ENCODE peak calls at places on chromosomes 4 and X, in four cellular contexts. One of them, this sample, is unnamed.
A peak's percentile ranks its signal among the peaks of the same experiment; 100 is the strongest.

GRCh38 chrX:68938244-68939004 is 109.6 kb downstream of the EFNB1 start:
- DNase-seq in mesenchymal stem cell: peak; percentile 21
- DNase-seq in H1: no peak
- DNase-seq in neuronal stem cell: no peak
- DNase-seq in this sample: no peak

GRCh38 chrX:109830704-109831206 is 97.7 kb upstream of the ACSL4 start:
- DNase-seq in mesenchymal stem cell: peak; percentile 81
- DNase-seq in H1: no peak
- DNase-seq in neuronal stem cell: no peak
- DNase-seq in this sample: no peak

GRCh38 chr4:11487876-11488545 is 59.3 kb upstream of the HS3ST1 start:
- DNase-seq in mesenchymal stem cell: peak; percentile 54
- DNase-seq in H1: no peak
- DNase-seq in neuronal stem cell: no peak
- DNase-seq in this sample: no peak

GRCh38 chr4:23736466-23736865 is 153.4 kb downstream of the PPARGC1A start:
- DNase-seq in mesenchymal stem cell: no peak
- DNase-seq in H1: no peak
- DNase-seq in neuronal stem cell: no peak
- DNase-seq in this sample: no peak

GRCh38 chr4:112284662-112285411 is 867 bp downstream of the TIFA start:
- DNase-seq in mesenchymal stem cell: peak; percentile 46
- DNase-seq in H1: no peak
- DNase-seq in neuronal stem cell: no peak
- DNase-seq in this sample: peak; percentile 49

GRCh38 chr4:43360296-43360695 is 467.8 kb downstream of the GRXCR1 start:
- DNase-seq in mesenchymal stem cell: no peak
- DNase-seq in H1: no peak
- DNase-seq in neuronal stem cell: no peak
- DNase-seq in this sample: no peak

GRCh38 chr4:128477540-128477939 is 189.9 kb upstream of the PGRMC2 start:
- DNase-seq in mesenchymal stem cell: no peak
- DNase-seq in H1: no peak
- DNase-seq in neuronal stem cell: no peak
- DNase-seq in this sample: no peak

GRCh38 chr4:123477804-123478209 is 81.2 kb downstream of the SPRY1 start:
- DNase-seq in mesenchymal stem cell: peak; percentile 93
- DNase-seq in H1: no peak
- DNase-seq in neuronal stem cell: no peak
- DNase-seq in this sample: no peak

GRCh38 chr4:69823481-69824186 is 36.3 kb downstream of the SULT1E1 start:
- DNase-seq in mesenchymal stem cell: peak; percentile 24
- DNase-seq in H1: no peak
- DNase-seq in neuronal stem cell: no peak
- DNase-seq in this sample: no peak

GRCh38 chr4:173274744-173275143 is 59.4 kb downstream of the HMGB2 start:
- DNase-seq in mesenchymal stem cell: no peak
- DNase-seq in H1: no peak
- DNase-seq in neuronal stem cell: no peak
- DNase-seq in this sample: no peak

GRCh38 chr4:175238827-175239517 is 320.8 kb downstream of the ADAM29 start:
- DNase-seq in mesenchymal stem cell: no peak
- DNase-seq in H1: no peak
- DNase-seq in neuronal stem cell: no peak
- DNase-seq in this sample: no peak

GRCh38 chr4:154332681-154333421 is 158.7 kb downstream of the DCHS2 start:
- DNase-seq in mesenchymal stem cell: peak; percentile 35
- DNase-seq in H1: peak; percentile 57
- DNase-seq in neuronal stem cell: no peak
- DNase-seq in this sample: peak; percentile 5

GRCh38 chr4:81913427-81913878 is 441.7 kb upstream of the RASGEF1B start:
- DNase-seq in mesenchymal stem cell: peak; percentile 10
- DNase-seq in H1: peak; percentile 54
- DNase-seq in neuronal stem cell: peak; percentile 71
- DNase-seq in this sample: peak; percentile 82

GRCh38 chrX:153225438-153226098 is 46.5 kb downstream of the MAGEA1 start:
- DNase-seq in mesenchymal stem cell: no peak
- DNase-seq in H1: no peak
- DNase-seq in neuronal stem cell: no peak
- DNase-seq in this sample: no peak

GRCh38 chr4:174222266-174222872 is 61.1 kb downstream of the FBXO8 start:
- DNase-seq in mesenchymal stem cell: peak; percentile 43
- DNase-seq in H1: no peak
- DNase-seq in neuronal stem cell: peak; percentile 3
- DNase-seq in this sample: peak; percentile 54

GRCh38 chr4:93748943-93749342 is 79.6 kb upstream of the ATOH1 start:
- DNase-seq in mesenchymal stem cell: no peak
- DNase-seq in H1: no peak
- DNase-seq in neuronal stem cell: no peak
- DNase-seq in this sample: no peak

GRCh38 chr4:87087015-87087920 is 133.2 kb downstream of the KLHL8 start:
- DNase-seq in mesenchymal stem cell: peak; percentile 84
- DNase-seq in H1: no peak
- DNase-seq in neuronal stem cell: no peak
- DNase-seq in this sample: peak; percentile 27
- H3K36me3 ChIP-seq in mesenchymal stem cell: peaks cover 5% of the 10 kb centered on the region
- H3K36me3 ChIP-seq in H1: peaks cover 27% of the 10 kb centered on the region
- H3K36me3 ChIP-seq in neuronal stem cell: peaks cover 28% of the 10 kb centered on the region
- H3K36me3 ChIP-seq in this sample: peaks cover 3% of the 10 kb centered on the region

GRCh38 chrX:2928583-2929434 is at the start of gene ARSD:
- DNase-seq in mesenchymal stem cell: peak; percentile 89
- DNase-seq in H1: peak; percentile 73
- DNase-seq in neuronal stem cell: peak; percentile 71
- DNase-seq in this sample: peak; percentile 88
- H2BK12ac ChIP-seq in mesenchymal stem cell: no peak within 1 kb of the TSS
- H2BK12ac ChIP-seq in H1: no peak within 1 kb of the TSS
- H2BK12ac ChIP-seq in neuronal stem cell: no peak within 1 kb of the TSS
- H2BK12ac ChIP-seq in this sample: peak within 1 kb of the TSS; percentile 22

DNA sequence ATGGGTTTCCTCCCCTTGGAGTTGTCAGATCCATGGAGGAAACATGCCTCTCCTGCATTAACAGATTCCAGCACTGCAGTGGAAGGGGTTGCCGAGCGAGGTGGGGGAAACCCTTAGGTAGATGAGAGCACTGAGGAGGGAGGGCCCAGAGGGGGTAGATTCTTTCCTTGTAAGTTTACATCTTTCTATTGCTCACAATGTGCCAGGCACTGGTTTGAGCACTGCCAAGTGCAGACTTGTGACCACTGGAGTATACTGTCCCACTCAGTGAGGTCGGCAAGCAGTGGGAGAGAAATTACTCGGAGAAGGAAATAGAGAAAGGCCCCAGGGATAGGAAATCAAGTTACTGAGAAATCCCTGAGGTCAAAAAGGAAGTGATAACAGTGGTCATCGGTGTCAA is 27.8 kb upstream of the TMEM154 start:
- DNase-seq in mesenchymal stem cell: no peak
- DNase-seq in H1: no peak
- DNase-seq in neuronal stem cell: no peak
- DNase-seq in this sample: no peak
- H2BK5ac ChIP-seq in mesenchymal stem cell: no peak overlapping the region
- H2BK5ac ChIP-seq in H1: no peak overlapping the region
- H2BK5ac ChIP-seq in neuronal stem cell: no peak overlapping the region
- H2BK5ac ChIP-seq in this sample: peak overlapping the region; percentile 80

GRCh38 chr4:139050436-139050835 is 34.9 kb downstream of the NOCT start:
- DNase-seq in mesenchymal stem cell: peak; percentile 45
- DNase-seq in H1: no peak
- DNase-seq in neuronal stem cell: no peak
- DNase-seq in this sample: peak; percentile 28

GRCh38 chr4:139054791-139055376 is 39.3 kb downstream of the NOCT start:
- DNase-seq in mesenchymal stem cell: no peak
- DNase-seq in H1: no peak
- DNase-seq in neuronal stem cell: no peak
- DNase-seq in this sample: no peak

GRCh38 chr4:139053909-139054308 is 38.3 kb downstream of the NOCT start:
- DNase-seq in mesenchymal stem cell: no peak
- DNase-seq in H1: no peak
- DNase-seq in neuronal stem cell: no peak
- DNase-seq in this sample: no peak
- H3K36me3 ChIP-seq in mesenchymal stem cell: peaks cover 6% of the 10 kb centered on the region
- H3K36me3 ChIP-seq in H1: peaks cover 19% of the 10 kb centered on the region
- H3K36me3 ChIP-seq in neuronal stem cell: peaks cover 88% of the 10 kb centered on the region
- H3K36me3 ChIP-seq in this sample: no peaks in the 10 kb centered on the region

DNA sequence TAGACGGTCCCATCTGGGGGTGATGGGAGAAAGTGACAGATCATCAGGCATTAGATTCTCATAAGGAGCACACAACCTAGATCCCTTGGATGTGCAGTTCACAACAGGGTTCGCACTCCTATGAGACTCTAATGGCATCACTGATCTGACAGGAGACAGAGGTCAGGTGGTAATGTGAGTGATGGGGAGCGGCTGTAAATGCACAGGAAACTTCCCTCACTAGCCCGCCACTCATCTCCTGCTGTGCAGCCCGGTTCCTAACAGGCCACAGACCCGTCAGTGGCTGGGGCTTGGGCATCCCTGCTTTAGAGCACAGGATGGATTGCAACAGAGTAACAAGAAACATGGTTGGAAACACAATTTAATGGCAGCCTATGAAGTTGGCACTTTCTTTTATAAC is 172.6 kb upstream of the VCX3A start:
- DNase-seq in mesenchymal stem cell: no peak
- DNase-seq in H1: no peak
- DNase-seq in neuronal stem cell: no peak
- DNase-seq in this sample: no peak
- H2BK12ac ChIP-seq in mesenchymal stem cell: no peak overlapping the region
- H2BK12ac ChIP-seq in H1: peak overlapping the region; percentile 60
- H2BK12ac ChIP-seq in neuronal stem cell: no peak overlapping the region
- H2BK12ac ChIP-seq in this sample: peak overlapping the region; percentile 54

GRCh38 chrX:45324941-45325340 is 124.3 kb upstream of the DIPK2B start:
- DNase-seq in mesenchymal stem cell: peak; percentile 43
- DNase-seq in H1: no peak
- DNase-seq in neuronal stem cell: no peak
- DNase-seq in this sample: no peak

GRCh38 chrX:45323387-45323786 is 122.7 kb upstream of the DIPK2B start:
- DNase-seq in mesenchymal stem cell: no peak
- DNase-seq in H1: no peak
- DNase-seq in neuronal stem cell: no peak
- DNase-seq in this sample: no peak

GRCh38 chrX:45322820-45323219 is 122.1 kb upstream of the DIPK2B start:
- DNase-seq in mesenchymal stem cell: peak; percentile 26
- DNase-seq in H1: no peak
- DNase-seq in neuronal stem cell: no peak
- DNase-seq in this sample: no peak

GRCh38 chrX:45320191-45320590 is 119.5 kb upstream of the DIPK2B start:
- DNase-seq in mesenchymal stem cell: no peak
- DNase-seq in H1: no peak
- DNase-seq in neuronal stem cell: no peak
- DNase-seq in this sample: no peak

DNA sequence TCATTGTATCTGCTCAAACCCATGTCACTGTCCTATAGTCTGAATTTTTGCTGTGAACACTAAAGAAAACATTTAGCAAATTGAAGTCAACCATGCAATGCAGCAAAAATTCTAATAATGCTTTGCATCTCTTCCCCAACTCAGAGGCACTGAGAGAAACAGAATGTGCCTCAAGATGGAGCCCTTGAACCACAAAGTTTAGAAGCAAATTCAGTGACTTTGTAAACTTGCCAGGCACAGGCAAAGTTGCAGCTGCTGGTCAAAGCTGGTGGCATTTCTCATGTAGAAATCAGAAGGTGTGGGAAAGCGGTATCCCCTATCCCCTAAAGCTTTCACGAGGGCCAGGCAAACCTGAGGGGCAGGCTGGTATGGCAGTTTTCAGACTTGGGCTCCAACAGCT is 121.7 kb upstream of the DIPK2B start:
- DNase-seq in mesenchymal stem cell: peak; percentile 72
- DNase-seq in H1: peak; percentile 17
- DNase-seq in neuronal stem cell: no peak
- DNase-seq in this sample: peak; percentile 12
- H2BK5ac ChIP-seq in mesenchymal stem cell: no peak overlapping the region
- H2BK5ac ChIP-seq in H1: no peak overlapping the region
- H2BK5ac ChIP-seq in neuronal stem cell: no peak overlapping the region
- H2BK5ac ChIP-seq in this sample: no peak overlapping the region

DNA sequence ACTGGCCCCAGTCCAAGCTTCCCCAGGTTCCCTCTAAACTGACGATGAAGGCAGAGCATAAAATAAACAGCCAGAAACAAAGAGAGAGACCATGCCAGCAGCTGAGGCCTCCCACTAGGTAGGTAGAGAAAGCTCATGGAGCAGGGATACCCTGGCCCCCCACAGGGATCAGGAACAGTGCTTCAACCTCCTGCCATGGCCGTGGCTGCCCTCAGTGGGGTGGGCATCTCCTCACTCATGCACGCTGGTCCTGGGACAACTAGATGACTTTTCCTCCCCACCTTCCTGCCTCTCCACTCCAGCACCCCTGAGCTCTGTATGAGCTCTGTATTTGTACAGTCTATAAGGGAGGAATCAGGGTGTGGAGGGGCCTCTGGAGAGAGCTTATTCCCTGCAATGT is 117.7 kb upstream of the PSAPL1 start:
- DNase-seq in mesenchymal stem cell: no peak
- DNase-seq in H1: no peak
- DNase-seq in neuronal stem cell: no peak
- DNase-seq in this sample: no peak
- H3K36me3 ChIP-seq in mesenchymal stem cell: peaks cover 3% of the 10 kb centered on the region
- H3K36me3 ChIP-seq in H1: no peaks in the 10 kb centered on the region
- H3K36me3 ChIP-seq in neuronal stem cell: no peaks in the 10 kb centered on the region
- H3K36me3 ChIP-seq in this sample: no peaks in the 10 kb centered on the region

GRCh38 chrX:71184803-71185495 is 38.1 kb upstream of the GJB1 start:
- DNase-seq in mesenchymal stem cell: no peak
- DNase-seq in H1: no peak
- DNase-seq in neuronal stem cell: no peak
- DNase-seq in this sample: no peak
- H2BK12ac ChIP-seq in mesenchymal stem cell: no peak overlapping the region
- H2BK12ac ChIP-seq in H1: peak overlapping the region; percentile 39
- H2BK12ac ChIP-seq in neuronal stem cell: no peak overlapping the region
- H2BK12ac ChIP-seq in this sample: no peak overlapping the region

DNA sequence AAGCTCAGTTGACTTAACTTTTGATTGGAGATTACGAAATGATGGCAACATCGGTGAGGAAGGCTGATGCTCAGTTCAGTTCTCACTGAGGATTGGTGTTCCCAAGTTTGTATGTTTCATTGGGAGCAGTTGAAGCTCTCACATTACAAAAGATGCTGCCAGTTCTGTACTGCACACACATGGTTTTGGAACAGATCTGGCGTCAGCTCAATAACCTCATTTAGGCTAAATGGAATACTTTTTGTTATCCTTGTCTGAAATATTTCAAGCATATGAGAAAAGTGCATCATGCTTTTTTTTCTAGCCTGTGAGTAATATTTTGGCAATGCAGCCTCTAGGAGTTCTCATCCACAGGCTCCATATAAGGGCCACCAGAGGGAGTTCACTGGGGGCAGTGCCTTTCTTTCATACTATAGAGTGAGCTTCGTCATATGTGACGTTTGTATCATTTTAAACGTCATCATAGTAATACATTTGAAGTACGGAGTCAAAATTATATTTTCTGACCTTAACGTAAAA is 4.1 kb downstream of the ENPEP start:
- DNase-seq in mesenchymal stem cell: peak; percentile 72
- DNase-seq in H1: no peak
- DNase-seq in neuronal stem cell: no peak
- DNase-seq in this sample: peak; percentile 82
- H2BK5ac ChIP-seq in mesenchymal stem cell: no peak overlapping the region
- H2BK5ac ChIP-seq in H1: no peak overlapping the region
- H2BK5ac ChIP-seq in neuronal stem cell: no peak overlapping the region
- H2BK5ac ChIP-seq in this sample: no peak overlapping the region

DNA sequence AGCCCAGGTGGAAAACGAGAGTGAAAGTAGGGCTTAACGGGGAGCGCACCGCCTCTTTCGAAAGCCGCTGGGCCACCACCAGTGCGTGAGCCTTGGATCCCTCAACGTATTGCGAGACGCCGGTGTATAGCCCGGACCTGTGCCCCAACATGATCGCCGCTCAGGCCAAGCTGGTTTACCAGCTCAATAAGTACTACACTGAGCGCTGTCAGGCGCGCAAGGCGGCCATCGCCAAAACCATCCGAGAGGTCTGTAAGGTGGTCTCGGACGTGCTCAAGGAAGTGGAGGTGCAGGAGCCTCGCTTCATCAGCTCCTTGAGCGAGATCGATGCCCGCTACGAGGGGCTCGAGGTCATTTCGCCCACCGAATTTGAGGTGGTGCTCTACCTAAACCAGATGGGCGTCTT is 933 bp downstream of the MAB21L2 start:
- DNase-seq in mesenchymal stem cell: peak; percentile 76
- DNase-seq in H1: no peak
- DNase-seq in neuronal stem cell: peak; percentile 36
- DNase-seq in this sample: no peak
- H3K36me3 ChIP-seq in mesenchymal stem cell: no peaks in the 10 kb centered on the region
- H3K36me3 ChIP-seq in H1: no peaks in the 10 kb centered on the region
- H3K36me3 ChIP-seq in neuronal stem cell: no peaks in the 10 kb centered on the region
- H3K36me3 ChIP-seq in this sample: no peaks in the 10 kb centered on the region

This sample was measured in trophoblast cell.